ENCODE peak calls at places on chromosome X, in four cellular contexts. H is breast epithelium, C is adrenal gland, E is IMR-90. A is an unnamed sample.
A peak's percentile ranks its signal among the peaks of the same experiment; 100 is the strongest.

GRCh38 chrX:3177851-3178250 is 136.6 kb downstream of the ARSF start:
- DNase-seq in H (no peak), E (peak; percentile 40), C (no peak), A (no peak)

GRCh38 chrX:19758536-19758935 is 128.9 kb downstream of the SH3KBP1 start:
- DNase-seq in C (no peak), E (no peak), H (no peak), A (no peak)

GRCh38 chrX:78979789-78980464 is 34.7 kb downstream of the P2RY10 start:
- DNase-seq in C (no peak), E (no peak), H (no peak), A (no peak)

GRCh38 chrX:40205471-40205870 is 107.7 kb upstream of the BCOR start:
- DNase-seq in E (no peak), H (no peak), C (no peak), A (no peak)

GRCh38 chrX:120690941-120691340 is 61.1 kb upstream of the C1GALT1C1 start:
- DNase-seq in H (no peak), E (no peak), C (no peak), A (no peak)

GRCh38 chrX:39730671-39731389 is 366.9 kb downstream of the BCOR start:
- DNase-seq in H (peak; percentile 48), E (peak; percentile 88), C (peak; percentile 79), A (peak; percentile 94)

GRCh38 chrX:7147978-7148824 is at the start of gene PUDP:
- DNase-seq in H (peak; percentile 81), C (peak; percentile 92), E (peak; percentile 83), A (peak; percentile 94)

GRCh38 chrX:1554469-1555210 is 17.7 kb upstream of the P2RY8 start:
- DNase-seq in E (no peak), H (no peak), C (no peak), A (peak; percentile 26)

GRCh38 chrX:45683914-45684313 is 483.2 kb upstream of the DIPK2B start:
- DNase-seq in C (no peak), E (no peak), H (no peak), A (no peak)

GRCh38 chrX:20412871-20413486 is 146.3 kb upstream of the RPS6KA3 start:
- DNase-seq in E (no peak), C (no peak), H (no peak), A (no peak)

GRCh38 chrX:42229533-42229932 is 306.2 kb upstream of the CASK start:
- DNase-seq in E (no peak), C (no peak), H (no peak), A (no peak)

GRCh38 chrX:144586756-144587155 is 660.5 kb upstream of the SPANXN1 start:
- DNase-seq in H (no peak), C (no peak), E (no peak), A (no peak)
- TF ChIP-seq POLR2A in H (no peak), C (no peak), E (no peak), A (no peak)

GRCh38 chrX:154397888-154398667 is at the start of gene RPL10:
- DNase-seq in E (peak; percentile 97), C (peak; percentile 94), H (peak; percentile 96), A (peak; percentile 98)

GRCh38 chrX:154399527-154400368 is 1.6 kb downstream of the RPL10 start:
- DNase-seq in E (no peak), C (no peak), H (no peak), A (no peak)

GRCh38 chrX:154401045-154401799 is 3.0 kb downstream of the RPL10 start:
- DNase-seq in H (no peak), C (no peak), E (peak; percentile 37), A (no peak)

GRCh38 chrX:154398668-154399526 is 720 bp downstream of the RPL10 start:
- DNase-seq in E (peak; percentile 67), H (peak; percentile 82), C (peak; percentile 83), A (peak; percentile 95)

DNA sequence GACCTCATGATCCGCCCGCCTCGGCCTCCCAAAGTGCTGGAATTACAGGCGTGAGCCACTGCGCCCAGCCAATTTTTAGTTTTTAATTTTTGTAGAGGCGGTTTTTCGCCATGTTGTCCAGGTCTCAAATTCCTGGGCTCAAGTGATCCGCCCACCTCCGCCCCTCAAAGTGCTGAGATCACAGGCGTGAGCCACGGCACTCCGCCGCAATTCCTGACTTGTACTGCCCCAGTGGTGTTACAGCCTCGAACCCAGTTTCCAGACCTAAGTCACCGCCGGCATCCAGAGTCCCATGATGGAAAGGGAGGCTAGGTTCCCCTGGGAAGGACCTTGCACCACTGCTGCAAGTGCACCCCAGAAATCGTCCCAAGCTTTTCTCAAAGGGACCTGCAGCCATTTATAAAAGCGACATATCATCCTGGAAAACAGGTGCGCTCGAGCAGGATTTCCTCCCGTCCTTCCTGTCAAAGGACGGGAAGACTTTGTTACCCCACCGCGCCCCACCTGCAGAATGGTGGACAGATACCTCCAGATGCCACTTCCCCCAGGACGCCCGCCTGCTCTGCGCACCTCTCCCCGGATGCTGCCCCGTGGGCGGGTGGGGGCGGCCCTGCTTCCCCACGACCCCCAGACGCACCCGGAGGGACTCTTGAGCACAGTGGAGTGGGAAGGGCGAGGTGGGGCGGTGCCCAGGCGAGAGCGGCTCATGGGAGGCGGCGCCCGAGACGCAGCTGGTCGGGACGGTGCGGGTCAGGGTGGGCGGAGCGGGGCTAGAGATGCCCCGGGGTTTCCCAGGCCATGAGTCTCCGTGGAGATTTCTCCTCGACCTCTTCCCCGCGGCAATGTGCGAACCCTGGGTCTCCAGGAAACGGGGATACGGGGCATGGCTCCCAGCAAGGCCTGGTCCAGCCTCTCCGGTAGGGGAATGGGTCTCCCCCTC is 959 bp upstream of the RPL10 start:
- DNase-seq in H (peak; percentile 55), C (peak; percentile 68), E (peak; percentile 46), A (peak; percentile 90)
- TF ChIP-seq POLR2A in H (no peak), C (no peak), E (no peak), A (peak; percentile 30)

GRCh38 chrX:154373340-154374306 is 811 bp downstream of the FLNA start:
- DNase-seq in H (peak; percentile 89), E (peak; percentile 83), C (peak; percentile 59), A (no peak)
- TF ChIP-seq POLR2A in H (no peak), E (no peak), C (no peak), A (no peak)

GRCh38 chrX:153925387-153925738 is 701 bp downstream of the ARHGAP4 start:
- DNase-seq in E (no peak), C (no peak), H (no peak), A (no peak)
- TF ChIP-seq POLR2A in E (no peak), C (no peak), H (no peak), A (no peak)

GRCh38 chrX:53288173-53288572 is 6.8 kb upstream of the IQSEC2 start:
- DNase-seq in H (no peak), E (no peak), C (peak; percentile 82), A (no peak)
- TF ChIP-seq POLR2A in H (no peak), E (no peak), C (no peak), A (no peak)

GRCh38 chrX:153598541-153599191 is at the start of gene CCNQ:
- DNase-seq in C (no peak), H (no peak), E (peak; percentile 10), A (no peak)
- TF ChIP-seq POLR2A in C (peak; percentile 50), H (no peak), E (peak; percentile 63), A (no peak)